ENCODE peak calls at places on chromosomes 2 and 18, in five cellular contexts. A is epithelial cell of esophagus, R is bronchial epithelial cell, X is mucosa of descending colon, I is kidney epithelial cell. Y is an unnamed sample.

GRCh38 chr2:235594041-235594440 is 100.2 kb downstream of the AGAP1 start:
- DNase-seq in A (peak), R (peak), X (no peak), I (no peak), Y (peak)

GRCh38 chr2:181231886-181232644 is 225.1 kb upstream of the ITGA4 start:
- DNase-seq in A (no peak), R (no peak), X (no peak), I (no peak), Y (no peak)

GRCh38 chr2:188292446-188293239 is 969 bp downstream of the GULP1 start:
- DNase-seq in A (peak), R (peak), X (peak), I (peak), Y (no peak)

GRCh38 chr18:75226301-75226955 is 15.8 kb downstream of the TSHZ1 start:
- DNase-seq in A (peak), R (no peak), X (no peak), I (no peak), Y (no peak)

GRCh38 chr2:239977111-239977510 is 48.0 kb downstream of the NDUFA10 start:
- DNase-seq in A (no peak), R (no peak), X (no peak), I (no peak), Y (no peak)

GRCh38 chr2:183564726-183565125 is 440.5 kb downstream of the NUP35 start:
- DNase-seq in A (no peak), R (no peak), X (no peak), I (no peak), Y (no peak)

GRCh38 chr2:60577884-60578283 is 24.4 kb upstream of the BCL11A start:
- DNase-seq in A (no peak), R (no peak), X (no peak), I (no peak), Y (no peak)

GRCh38 chr2:233228414-233228813 is 23.1 kb upstream of the ATG16L1 start:
- DNase-seq in A (no peak), R (no peak), X (no peak), I (no peak), Y (no peak)

DNA sequence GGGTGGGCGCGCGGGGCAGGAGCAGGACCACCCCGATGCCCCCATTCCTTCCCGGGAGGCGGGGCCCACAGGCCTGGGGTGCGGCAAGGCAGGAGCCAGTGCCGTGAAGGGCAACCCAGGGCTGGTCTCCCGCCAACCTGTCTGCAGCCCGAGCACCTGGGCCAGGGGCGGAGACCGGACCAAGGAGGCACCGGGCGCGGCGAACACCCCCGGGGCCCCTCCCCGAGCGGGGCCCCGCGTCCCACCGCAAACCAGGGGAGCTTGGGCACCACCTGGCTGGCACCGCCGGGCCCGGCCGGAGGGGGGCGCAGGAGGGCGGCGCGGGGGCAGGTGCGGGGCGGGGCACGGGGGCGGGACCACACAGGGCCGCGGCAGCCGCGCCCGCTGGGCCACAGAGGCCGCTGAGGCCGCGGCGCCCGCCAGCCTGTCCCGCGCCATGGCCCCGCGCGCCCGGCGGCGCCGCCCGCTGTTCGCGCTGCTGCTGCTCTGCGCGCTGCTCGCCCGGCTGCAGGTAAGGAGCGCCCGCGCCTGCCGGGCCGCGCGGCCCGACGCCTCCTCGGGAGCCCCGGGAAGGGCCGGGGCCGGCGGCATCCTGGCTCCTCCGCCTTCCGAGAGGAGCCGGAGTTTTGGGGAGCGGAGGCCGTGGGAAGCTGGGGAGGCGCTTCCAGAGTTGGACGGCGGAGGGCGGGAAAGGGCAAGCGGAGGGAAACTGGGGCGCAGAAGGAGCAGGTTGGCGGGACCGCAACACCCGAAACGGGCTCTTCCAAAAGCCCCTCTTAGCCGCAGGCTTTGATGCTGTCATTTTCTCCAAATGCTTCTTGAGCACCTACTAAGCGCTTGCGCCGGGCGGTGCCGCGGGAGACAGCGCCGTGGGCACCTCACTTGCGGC is at the start of gene TNFRSF11A:
- DNase-seq in A (peak), R (no peak), X (peak), I (no peak), Y (no peak)
- TF ChIP-seq CTCF in A (peak), R (peak), X (peak), I (no peak), Y (no peak)

DNA sequence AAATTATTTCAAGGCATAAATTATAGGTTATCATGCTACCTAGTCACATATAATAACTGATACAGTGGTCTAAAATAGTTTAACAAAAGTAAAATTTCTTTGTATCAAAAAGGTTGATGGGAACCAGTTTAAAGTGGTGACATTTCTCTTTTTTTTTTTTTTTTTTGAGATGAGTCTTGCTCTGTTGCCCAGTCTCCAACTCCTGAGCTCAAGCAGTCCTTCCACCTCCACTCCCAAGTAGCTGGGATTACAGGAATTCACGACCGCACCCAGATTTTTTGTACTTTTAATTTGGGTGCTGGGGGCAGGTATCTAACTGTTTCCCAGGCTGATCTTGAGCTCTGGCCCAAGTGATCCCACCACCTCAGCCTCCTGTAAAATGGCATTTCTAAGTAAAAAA is 999 bp upstream of the NMI start:
- DNase-seq in A (no peak), R (no peak), X (no peak), I (no peak), Y (no peak)
- H3K4me3 ChIP-seq in A (peak), R (no peak), X (peak), I (no peak), Y (no peak)

GRCh38 chr18:65365245-65365955 is 385.4 kb upstream of the CDH7 start:
- DNase-seq in A (no peak), R (no peak), X (no peak), I (no peak), Y (no peak)
- TF ChIP-seq CTCF in A (no peak), R (no peak), X (no peak), I (no peak), Y (no peak)

GRCh38 chr2:112658301-112658700 is 12.6 kb downstream of the SLC20A1 start:
- DNase-seq in A (no peak), R (no peak), X (no peak), I (no peak), Y (no peak)

GRCh38 chr2:112662702-112663101 is 17.0 kb downstream of the SLC20A1 start:
- DNase-seq in A (no peak), R (no peak), X (no peak), I (no peak), Y (no peak)

GRCh38 chr2:112661656-112662305 is 16.0 kb downstream of the SLC20A1 start:
- DNase-seq in A (peak), R (peak), X (no peak), I (no peak), Y (no peak)

GRCh38 chr2:112658820-112659667 is 13.3 kb downstream of the SLC20A1 start:
- DNase-seq in A (no peak), R (no peak), X (no peak), I (no peak), Y (no peak)

DNA sequence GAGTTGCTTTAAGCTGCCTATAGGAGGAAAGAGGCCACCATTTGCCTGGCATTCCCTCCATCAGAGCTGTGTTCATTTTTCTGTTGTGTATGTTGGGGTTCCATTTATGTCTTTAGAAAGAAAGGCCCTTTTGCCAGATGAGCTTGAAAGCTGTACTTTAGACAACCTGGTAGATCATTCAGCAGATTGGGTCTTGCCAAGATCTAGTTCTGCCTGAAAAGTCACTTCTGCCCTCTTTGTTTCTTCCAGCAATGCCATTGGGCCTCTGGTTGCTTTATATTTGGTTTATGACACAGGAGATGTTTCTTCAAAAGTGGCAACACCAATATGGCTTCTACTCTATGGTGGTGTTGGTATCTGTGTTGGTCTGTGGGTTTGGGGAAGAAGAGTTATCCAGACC is 14.4 kb downstream of the SLC20A1 start:
- DNase-seq in A (no peak), R (no peak), X (no peak), I (no peak), Y (no peak)
- H3K4me3 ChIP-seq in A (no peak), R (no peak), X (no peak), I (no peak), Y (no peak)

DNA sequence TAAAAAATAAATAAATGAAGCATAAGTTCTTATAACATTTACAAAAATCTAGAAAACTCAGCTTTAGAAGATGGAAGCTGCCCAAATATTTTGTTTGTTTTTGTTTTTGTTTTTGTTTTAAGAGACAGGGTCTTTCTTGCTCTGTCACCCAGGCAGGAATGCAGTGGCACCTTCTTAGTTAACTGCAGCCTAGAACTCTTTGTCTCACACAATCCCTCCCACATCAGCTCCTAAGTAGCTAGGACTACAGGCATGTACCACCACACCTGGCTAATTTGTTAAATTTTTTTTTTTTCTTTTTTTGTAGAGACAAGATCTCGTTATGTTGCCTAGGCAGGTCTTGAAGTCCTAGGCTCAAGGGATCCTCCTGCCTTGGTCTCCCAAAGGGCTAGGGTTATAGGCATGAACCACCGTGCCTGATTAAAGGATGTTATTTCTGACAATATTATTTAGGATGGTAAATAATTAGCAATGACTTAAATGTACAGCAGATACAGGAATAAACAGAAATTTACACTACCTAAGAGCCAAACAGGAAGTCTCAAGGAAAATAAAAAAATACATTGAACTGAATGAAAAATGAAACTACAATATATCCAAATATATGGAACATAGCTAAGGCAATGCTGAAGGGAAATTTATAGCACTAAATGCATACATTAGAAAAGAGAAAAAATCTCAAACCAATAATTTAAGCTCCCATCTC is 17.2 kb downstream of the SESTD1 start:
- DNase-seq in A (no peak), R (no peak), X (no peak), I (no peak), Y (no peak)
- TF ChIP-seq CTCF in A (no peak), R (no peak), X (no peak), I (no peak), Y (no peak)

Y was measured in AG04449.